ENCODE peak calls at places on chromosomes 1 and 21, in seven cellular contexts. One of them, this sample, is unnamed.
A peak's percentile ranks its signal among the peaks of the same experiment; 100 is the strongest.

GRCh38 chr1:234768171-234768568 is 158.2 kb upstream of the IRF2BP2 start:
- DNase-seq in right atrium auricular region: peak; percentile 50
- DNase-seq in AG10803: no peak
- DNase-seq in prostate gland: no peak
- DNase-seq in astrocyte of the cerebellum: no peak
- DNase-seq in mucosa of descending colon: no peak
- DNase-seq in sigmoid colon: no peak
- DNase-seq in this sample: no peak

GRCh38 chr1:64121766-64122385 is 81.5 kb upstream of the UBE2U start:
- DNase-seq in right atrium auricular region: no peak
- DNase-seq in prostate gland: no peak
- DNase-seq in sigmoid colon: no peak
- DNase-seq in astrocyte of the cerebellum: no peak
- DNase-seq in mucosa of descending colon: no peak
- DNase-seq in AG10803: peak; percentile 20
- DNase-seq in this sample: no peak

GRCh38 chr1:29123871-29124365 is at the start of gene TMEM200B:
- DNase-seq in prostate gland: no peak
- DNase-seq in right atrium auricular region: no peak
- DNase-seq in astrocyte of the cerebellum: no peak
- DNase-seq in AG10803: no peak
- DNase-seq in mucosa of descending colon: no peak
- DNase-seq in sigmoid colon: no peak
- DNase-seq in this sample: no peak

GRCh38 chr1:93769767-93770166 is 88.1 kb upstream of the BCAR3 start:
- DNase-seq in right atrium auricular region: no peak
- DNase-seq in AG10803: no peak
- DNase-seq in astrocyte of the cerebellum: no peak
- DNase-seq in prostate gland: no peak
- DNase-seq in mucosa of descending colon: no peak
- DNase-seq in sigmoid colon: no peak
- DNase-seq in this sample: no peak

GRCh38 chr1:247627951-247628350 is 22.6 kb downstream of the OR2G3 start:
- DNase-seq in sigmoid colon: no peak
- DNase-seq in astrocyte of the cerebellum: no peak
- DNase-seq in AG10803: no peak
- DNase-seq in mucosa of descending colon: no peak
- DNase-seq in prostate gland: no peak
- DNase-seq in right atrium auricular region: no peak
- DNase-seq in this sample: no peak

GRCh38 chr1:206101351-206101750 is 15.8 kb downstream of the AVPR1B start:
- DNase-seq in sigmoid colon: no peak
- DNase-seq in right atrium auricular region: no peak
- DNase-seq in astrocyte of the cerebellum: no peak
- DNase-seq in prostate gland: no peak
- DNase-seq in mucosa of descending colon: no peak
- DNase-seq in AG10803: no peak
- DNase-seq in this sample: no peak

GRCh38 chr1:29964718-29965533 is 728.6 kb downstream of the PTPRU start:
- DNase-seq in prostate gland: no peak
- DNase-seq in sigmoid colon: no peak
- DNase-seq in right atrium auricular region: no peak
- DNase-seq in mucosa of descending colon: no peak
- DNase-seq in astrocyte of the cerebellum: no peak
- DNase-seq in AG10803: no peak
- DNase-seq in this sample: no peak

GRCh38 chr1:200364121-200364759 is 45.6 kb downstream of the ZNF281 start:
- DNase-seq in AG10803: peak; percentile 55
- DNase-seq in mucosa of descending colon: no peak
- DNase-seq in prostate gland: no peak
- DNase-seq in sigmoid colon: no peak
- DNase-seq in right atrium auricular region: no peak
- DNase-seq in astrocyte of the cerebellum: no peak
- DNase-seq in this sample: no peak

GRCh38 chr1:33916786-33917185 is 52.9 kb downstream of the HMGB4 start:
- DNase-seq in AG10803: no peak
- DNase-seq in astrocyte of the cerebellum: no peak
- DNase-seq in prostate gland: no peak
- DNase-seq in right atrium auricular region: no peak
- DNase-seq in sigmoid colon: no peak
- DNase-seq in mucosa of descending colon: no peak
- DNase-seq in this sample: no peak

GRCh38 chr1:35202048-35202719 is 9.2 kb upstream of the SFPQ start:
- DNase-seq in AG10803: peak; percentile 81
- DNase-seq in astrocyte of the cerebellum: peak; percentile 79
- DNase-seq in sigmoid colon: peak; percentile 84
- DNase-seq in prostate gland: peak; percentile 63
- DNase-seq in right atrium auricular region: peak; percentile 74
- DNase-seq in mucosa of descending colon: no peak
- DNase-seq in this sample: peak; percentile 76

GRCh38 chr1:230066466-230067404 is at the start of gene GALNT2:
- DNase-seq in prostate gland: peak; percentile 80
- DNase-seq in sigmoid colon: peak; percentile 93
- DNase-seq in right atrium auricular region: peak; percentile 82
- DNase-seq in astrocyte of the cerebellum: peak; percentile 34
- DNase-seq in AG10803: peak; percentile 83
- DNase-seq in mucosa of descending colon: peak; percentile 95
- DNase-seq in this sample: peak; percentile 92

GRCh38 chr1:76959581-76959980 is 92.3 kb downstream of the ST6GALNAC5 start:
- DNase-seq in astrocyte of the cerebellum: no peak
- DNase-seq in sigmoid colon: no peak
- DNase-seq in prostate gland: no peak
- DNase-seq in AG10803: peak; percentile 32
- DNase-seq in mucosa of descending colon: no peak
- DNase-seq in right atrium auricular region: no peak
- DNase-seq in this sample: no peak

GRCh38 chr1:159492575-159493323 is 43.1 kb downstream of the OR10J5 start:
- DNase-seq in astrocyte of the cerebellum: peak; percentile 12
- DNase-seq in right atrium auricular region: no peak
- DNase-seq in mucosa of descending colon: no peak
- DNase-seq in sigmoid colon: no peak
- DNase-seq in prostate gland: no peak
- DNase-seq in AG10803: peak; percentile 53
- DNase-seq in this sample: no peak

GRCh38 chr1:145927916-145928647 is 798 bp upstream of the RBM8A start:
- DNase-seq in sigmoid colon: no peak
- DNase-seq in prostate gland: no peak
- DNase-seq in mucosa of descending colon: no peak
- DNase-seq in AG10803: no peak
- DNase-seq in astrocyte of the cerebellum: no peak
- DNase-seq in right atrium auricular region: no peak
- DNase-seq in this sample: peak; percentile 28

GRCh38 chr1:245168090-245168489 is 13.3 kb downstream of the KIF26B start:
- DNase-seq in sigmoid colon: peak; percentile 76
- DNase-seq in prostate gland: no peak
- DNase-seq in AG10803: no peak
- DNase-seq in right atrium auricular region: peak; percentile 58
- DNase-seq in astrocyte of the cerebellum: no peak
- DNase-seq in mucosa of descending colon: peak; percentile 64
- DNase-seq in this sample: peak; percentile 22

GRCh38 chr1:104855550-104855949 is 1105.9 kb downstream of the AMY1C start:
- DNase-seq in astrocyte of the cerebellum: no peak
- DNase-seq in AG10803: no peak
- DNase-seq in prostate gland: no peak
- DNase-seq in sigmoid colon: no peak
- DNase-seq in mucosa of descending colon: no peak
- DNase-seq in right atrium auricular region: no peak
- DNase-seq in this sample: no peak

GRCh38 chr1:229238231-229238630 is 32.7 kb upstream of the RAB4A start:
- DNase-seq in astrocyte of the cerebellum: no peak
- DNase-seq in mucosa of descending colon: no peak
- DNase-seq in right atrium auricular region: no peak
- DNase-seq in prostate gland: no peak
- DNase-seq in sigmoid colon: no peak
- DNase-seq in AG10803: no peak
- DNase-seq in this sample: no peak

GRCh38 chr1:116377564-116378529 is 4.8 kb downstream of the ATP1A1 start:
- DNase-seq in AG10803: peak; percentile 93
- DNase-seq in right atrium auricular region: peak; percentile 79
- DNase-seq in sigmoid colon: peak; percentile 90
- DNase-seq in mucosa of descending colon: no peak
- DNase-seq in astrocyte of the cerebellum: peak; percentile 89
- DNase-seq in prostate gland: peak; percentile 61
- DNase-seq in this sample: peak; percentile 58

GRCh38 chr1:183780159-183780558 is 24.8 kb upstream of the RGL1 start:
- DNase-seq in right atrium auricular region: no peak
- DNase-seq in sigmoid colon: no peak
- DNase-seq in prostate gland: no peak
- DNase-seq in astrocyte of the cerebellum: no peak
- DNase-seq in mucosa of descending colon: no peak
- DNase-seq in AG10803: no peak
- DNase-seq in this sample: no peak

GRCh38 chr1:220908757-220909156 is 29.5 kb downstream of the HLX start:
- DNase-seq in mucosa of descending colon: no peak
- DNase-seq in prostate gland: no peak
- DNase-seq in AG10803: peak; percentile 34
- DNase-seq in right atrium auricular region: no peak
- DNase-seq in astrocyte of the cerebellum: peak; percentile 19
- DNase-seq in sigmoid colon: no peak
- DNase-seq in this sample: no peak

GRCh38 chr1:40825430-40825778 is 36.8 kb downstream of the CITED4 start:
- DNase-seq in sigmoid colon: no peak
- DNase-seq in prostate gland: no peak
- DNase-seq in astrocyte of the cerebellum: no peak
- DNase-seq in mucosa of descending colon: no peak
- DNase-seq in right atrium auricular region: no peak
- DNase-seq in AG10803: no peak
- DNase-seq in this sample: no peak

DNA sequence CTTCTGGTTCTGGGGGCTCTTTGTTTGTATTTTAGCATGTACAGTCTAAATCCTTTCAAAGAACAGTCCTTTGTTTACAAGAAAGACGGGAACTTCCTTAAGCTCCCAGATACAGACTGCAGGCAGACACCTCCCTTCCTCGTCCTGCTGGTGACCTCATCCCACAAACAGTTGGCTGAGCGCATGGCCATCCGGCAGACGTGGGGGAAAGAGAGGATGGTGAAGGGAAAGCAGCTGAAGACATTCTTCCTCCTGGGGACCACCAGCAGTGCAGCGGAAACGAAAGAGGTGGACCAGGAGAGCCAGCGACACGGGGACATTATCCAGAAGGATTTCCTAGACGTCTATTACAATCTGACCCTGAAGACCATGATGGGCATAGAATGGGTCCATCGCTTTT is 47.9 kb downstream of the B3GALT5 start:
- DNase-seq in astrocyte of the cerebellum: peak; percentile 57
- DNase-seq in AG10803: peak; percentile 81
- DNase-seq in sigmoid colon: peak; percentile 84
- DNase-seq in mucosa of descending colon: no peak
- DNase-seq in right atrium auricular region: peak; percentile 64
- DNase-seq in prostate gland: peak; percentile 16
- DNase-seq in this sample: peak; percentile 58
- H3K4me3 ChIP-seq in astrocyte of the cerebellum: no peak overlapping the region
- H3K4me3 ChIP-seq in AG10803: peak overlapping the region; percentile 17
- H3K4me3 ChIP-seq in sigmoid colon: no peak overlapping the region
- H3K4me3 ChIP-seq in mucosa of descending colon: no peak overlapping the region
- H3K4me3 ChIP-seq in right atrium auricular region: peak overlapping the region; percentile 14
- H3K4me3 ChIP-seq in prostate gland: no peak overlapping the region
- H3K4me3 ChIP-seq in this sample: peak overlapping the region; percentile 35

GRCh38 chr1:156126043-156126700 is 11.7 kb downstream of the LMNA start:
- DNase-seq in AG10803: peak; percentile 97
- DNase-seq in right atrium auricular region: peak; percentile 98
- DNase-seq in mucosa of descending colon: peak; percentile 91
- DNase-seq in astrocyte of the cerebellum: peak; percentile 90
- DNase-seq in sigmoid colon: peak; percentile 96
- DNase-seq in prostate gland: no peak
- DNase-seq in this sample: peak; percentile 79
- TF ChIP-seq CTCF in AG10803: peak; percentile 67
- TF ChIP-seq CTCF in right atrium auricular region: peak; percentile 64
- TF ChIP-seq CTCF in mucosa of descending colon: no peak
- TF ChIP-seq CTCF in astrocyte of the cerebellum: peak; percentile 69
- TF ChIP-seq CTCF in sigmoid colon: peak; percentile 36
- TF ChIP-seq CTCF in prostate gland: no peak
- TF ChIP-seq CTCF in this sample: peak; percentile 15

DNA sequence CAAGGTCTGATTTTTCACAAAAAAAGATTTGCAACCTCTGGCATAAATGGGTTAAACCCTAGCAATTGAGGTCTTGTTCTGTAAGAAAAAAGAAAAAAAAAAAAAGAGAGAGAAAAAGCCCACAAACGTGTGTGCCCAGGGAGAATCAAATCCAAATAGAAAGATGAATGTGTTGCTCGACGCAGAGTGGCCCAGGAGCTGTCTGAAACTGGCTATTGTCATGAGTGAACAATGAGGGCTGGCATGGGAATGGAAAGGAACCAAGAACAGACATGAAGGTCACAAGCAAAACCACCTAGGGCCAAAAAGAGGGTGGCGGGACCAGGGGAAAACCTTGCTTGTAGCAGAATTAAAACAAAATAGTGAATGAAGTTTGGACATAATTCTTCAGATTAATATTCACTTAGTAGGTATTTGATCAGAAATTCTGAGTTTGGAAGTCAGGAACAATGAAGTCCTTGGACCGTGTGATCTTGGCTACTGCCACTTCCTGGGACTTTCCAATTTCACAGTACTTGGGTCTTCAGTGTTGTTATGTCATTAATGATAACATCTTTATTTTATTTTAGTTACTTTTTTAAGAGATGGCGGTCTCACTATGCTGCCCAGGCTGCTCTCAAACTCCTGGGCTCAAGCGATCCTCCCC is 3.1 kb downstream of the ENO1 start:
- DNase-seq in AG10803: no peak
- DNase-seq in prostate gland: no peak
- DNase-seq in astrocyte of the cerebellum: no peak
- DNase-seq in right atrium auricular region: no peak
- DNase-seq in mucosa of descending colon: no peak
- DNase-seq in sigmoid colon: no peak
- DNase-seq in this sample: no peak
- H3K4me3 ChIP-seq in AG10803: peak overlapping the region; percentile 93
- H3K4me3 ChIP-seq in prostate gland: no peak overlapping the region
- H3K4me3 ChIP-seq in astrocyte of the cerebellum: peak overlapping the region; percentile 92
- H3K4me3 ChIP-seq in right atrium auricular region: no peak overlapping the region
- H3K4me3 ChIP-seq in mucosa of descending colon: no peak overlapping the region
- H3K4me3 ChIP-seq in sigmoid colon: no peak overlapping the region
- H3K4me3 ChIP-seq in this sample: peak overlapping the region; percentile 13

GRCh38 chr1:223363057-223363855 is 720 bp downstream of the SUSD4 start:
- DNase-seq in mucosa of descending colon: no peak
- DNase-seq in astrocyte of the cerebellum: peak; percentile 20
- DNase-seq in AG10803: peak; percentile 41
- DNase-seq in prostate gland: no peak
- DNase-seq in right atrium auricular region: no peak
- DNase-seq in sigmoid colon: no peak
- DNase-seq in this sample: no peak

GRCh38 chr1:223358826-223359225 is 5.2 kb downstream of the SUSD4 start:
- DNase-seq in AG10803: no peak
- DNase-seq in mucosa of descending colon: no peak
- DNase-seq in astrocyte of the cerebellum: no peak
- DNase-seq in sigmoid colon: no peak
- DNase-seq in right atrium auricular region: no peak
- DNase-seq in prostate gland: no peak
- DNase-seq in this sample: no peak

GRCh38 chr1:223364685-223365382 is 858 bp upstream of the SUSD4 start:
- DNase-seq in mucosa of descending colon: no peak
- DNase-seq in prostate gland: no peak
- DNase-seq in right atrium auricular region: no peak
- DNase-seq in sigmoid colon: no peak
- DNase-seq in astrocyte of the cerebellum: no peak
- DNase-seq in AG10803: no peak
- DNase-seq in this sample: no peak

GRCh38 chr1:223363856-223364684 is at the start of gene SUSD4:
- DNase-seq in prostate gland: peak; percentile 51
- DNase-seq in mucosa of descending colon: peak; percentile 63
- DNase-seq in AG10803: no peak
- DNase-seq in right atrium auricular region: no peak
- DNase-seq in astrocyte of the cerebellum: no peak
- DNase-seq in sigmoid colon: no peak
- DNase-seq in this sample: peak; percentile 34
- TF ChIP-seq CTCF in prostate gland: no peak
- TF ChIP-seq CTCF in mucosa of descending colon: no peak
- TF ChIP-seq CTCF in AG10803: no peak
- TF ChIP-seq CTCF in right atrium auricular region: no peak
- TF ChIP-seq CTCF in astrocyte of the cerebellum: no peak
- TF ChIP-seq CTCF in sigmoid colon: no peak
- TF ChIP-seq CTCF in this sample: no peak

This sample was measured in colonic mucosa.